ENCODE peak calls at places on chromosomes 16 and 17, in eight cellular contexts. One of them, this sample, is unnamed.

GRCh38 chr16:66580605-66581209 is 1.4 kb downstream of the CMTM2 start:
- DNase-seq in cardiac fibroblast: peak; percentile 70
- DNase-seq in tibial artery: no peak
- DNase-seq in cardiac muscle cell: peak; percentile 17
- DNase-seq in thoracic aorta: no peak
- DNase-seq in dorsolateral prefrontal cortex: no peak
- DNase-seq in BE2C: no peak
- DNase-seq in AG10803: peak; percentile 73
- DNase-seq in this sample: no peak

GRCh38 chr17:28950752-28951427 is 428 bp downstream of the PHF12 start:
- DNase-seq in cardiac fibroblast: no peak
- DNase-seq in tibial artery: no peak
- DNase-seq in cardiac muscle cell: no peak
- DNase-seq in thoracic aorta: no peak
- DNase-seq in dorsolateral prefrontal cortex: no peak
- DNase-seq in BE2C: no peak
- DNase-seq in AG10803: no peak
- DNase-seq in this sample: no peak

GRCh38 chr16:70789231-70789926 is 11.6 kb downstream of the VAC14 start:
- DNase-seq in cardiac fibroblast: peak; percentile 76
- DNase-seq in tibial artery: peak; percentile 83
- DNase-seq in cardiac muscle cell: no peak
- DNase-seq in thoracic aorta: no peak
- DNase-seq in dorsolateral prefrontal cortex: no peak
- DNase-seq in BE2C: peak; percentile 69
- DNase-seq in AG10803: peak; percentile 74
- DNase-seq in this sample: no peak

GRCh38 chr17:63433746-63434591 is 12.1 kb downstream of the CYB561 start:
- DNase-seq in cardiac fibroblast: peak; percentile 96
- DNase-seq in tibial artery: peak; percentile 90
- DNase-seq in cardiac muscle cell: no peak
- DNase-seq in thoracic aorta: peak; percentile 70
- DNase-seq in dorsolateral prefrontal cortex: peak; percentile 74
- DNase-seq in BE2C: peak; percentile 60
- DNase-seq in AG10803: peak; percentile 98
- DNase-seq in this sample: no peak

GRCh38 chr16:88569614-88569984 is 604 bp upstream of the ZC3H18 start:
- DNase-seq in cardiac fibroblast: peak; percentile 7
- DNase-seq in tibial artery: no peak
- DNase-seq in cardiac muscle cell: no peak
- DNase-seq in thoracic aorta: no peak
- DNase-seq in dorsolateral prefrontal cortex: no peak
- DNase-seq in BE2C: no peak
- DNase-seq in AG10803: no peak
- DNase-seq in this sample: no peak

GRCh38 chr17:53253956-53254597 is 568.6 kb upstream of the KIF2B start:
- DNase-seq in cardiac fibroblast: no peak
- DNase-seq in tibial artery: no peak
- DNase-seq in cardiac muscle cell: no peak
- DNase-seq in thoracic aorta: no peak
- DNase-seq in dorsolateral prefrontal cortex: no peak
- DNase-seq in BE2C: no peak
- DNase-seq in AG10803: no peak
- DNase-seq in this sample: no peak

GRCh38 chr17:77435272-77436057 is 294.7 kb downstream of the SEC14L1 start:
- DNase-seq in cardiac fibroblast: no peak
- DNase-seq in tibial artery: no peak
- DNase-seq in cardiac muscle cell: no peak
- DNase-seq in thoracic aorta: no peak
- DNase-seq in dorsolateral prefrontal cortex: no peak
- DNase-seq in BE2C: no peak
- DNase-seq in AG10803: no peak
- DNase-seq in this sample: no peak

GRCh38 chr16:48546774-48547173 is 63.2 kb downstream of the N4BP1 start:
- DNase-seq in cardiac fibroblast: no peak
- DNase-seq in tibial artery: no peak
- DNase-seq in cardiac muscle cell: no peak
- DNase-seq in thoracic aorta: no peak
- DNase-seq in dorsolateral prefrontal cortex: no peak
- DNase-seq in BE2C: no peak
- DNase-seq in AG10803: no peak
- DNase-seq in this sample: no peak

GRCh38 chr17:9557846-9558245 is 17.8 kb downstream of the STX8 start:
- DNase-seq in cardiac fibroblast: no peak
- DNase-seq in tibial artery: no peak
- DNase-seq in cardiac muscle cell: no peak
- DNase-seq in thoracic aorta: no peak
- DNase-seq in dorsolateral prefrontal cortex: no peak
- DNase-seq in BE2C: no peak
- DNase-seq in AG10803: peak; percentile 21
- DNase-seq in this sample: no peak

GRCh38 chr17:78865682-78866390 is 25.2 kb upstream of the USP36 start:
- DNase-seq in cardiac fibroblast: peak; percentile 83
- DNase-seq in tibial artery: peak; percentile 93
- DNase-seq in cardiac muscle cell: peak; percentile 83
- DNase-seq in thoracic aorta: peak; percentile 38
- DNase-seq in dorsolateral prefrontal cortex: peak; percentile 87
- DNase-seq in BE2C: peak; percentile 78
- DNase-seq in AG10803: peak; percentile 68
- DNase-seq in this sample: no peak

GRCh38 chr17:63722403-63722802 is 19.2 kb downstream of the STRADA start:
- DNase-seq in cardiac fibroblast: no peak
- DNase-seq in tibial artery: no peak
- DNase-seq in cardiac muscle cell: no peak
- DNase-seq in thoracic aorta: no peak
- DNase-seq in dorsolateral prefrontal cortex: no peak
- DNase-seq in BE2C: no peak
- DNase-seq in AG10803: no peak
- DNase-seq in this sample: no peak

GRCh38 chr16:85483424-85483823 is 129.7 kb upstream of the GSE1 start:
- DNase-seq in cardiac fibroblast: no peak
- DNase-seq in tibial artery: no peak
- DNase-seq in cardiac muscle cell: no peak
- DNase-seq in thoracic aorta: no peak
- DNase-seq in dorsolateral prefrontal cortex: no peak
- DNase-seq in BE2C: no peak
- DNase-seq in AG10803: no peak
- DNase-seq in this sample: no peak

GRCh38 chr16:80682435-80683070 is 121.8 kb downstream of the CDYL2 start:
- DNase-seq in cardiac fibroblast: peak; percentile 57
- DNase-seq in tibial artery: no peak
- DNase-seq in cardiac muscle cell: no peak
- DNase-seq in thoracic aorta: no peak
- DNase-seq in dorsolateral prefrontal cortex: peak; percentile 66
- DNase-seq in BE2C: no peak
- DNase-seq in AG10803: peak; percentile 80
- DNase-seq in this sample: no peak

GRCh38 chr17:67666710-67667109 is 51.0 kb upstream of the NOL11 start:
- DNase-seq in cardiac fibroblast: no peak
- DNase-seq in tibial artery: no peak
- DNase-seq in cardiac muscle cell: no peak
- DNase-seq in thoracic aorta: no peak
- DNase-seq in dorsolateral prefrontal cortex: no peak
- DNase-seq in BE2C: no peak
- DNase-seq in AG10803: no peak
- DNase-seq in this sample: no peak

GRCh38 chr17:72697602-72698146 is 394.8 kb downstream of the SLC39A11 start:
- DNase-seq in cardiac fibroblast: no peak
- DNase-seq in tibial artery: no peak
- DNase-seq in cardiac muscle cell: peak; percentile 10
- DNase-seq in thoracic aorta: no peak
- DNase-seq in dorsolateral prefrontal cortex: peak; percentile 56
- DNase-seq in BE2C: peak; percentile 80
- DNase-seq in AG10803: no peak
- DNase-seq in this sample: no peak

GRCh38 chr17:76775021-76775420 is 37.1 kb downstream of the MFSD11 start:
- DNase-seq in cardiac fibroblast: no peak
- DNase-seq in tibial artery: no peak
- DNase-seq in cardiac muscle cell: no peak
- DNase-seq in thoracic aorta: no peak
- DNase-seq in dorsolateral prefrontal cortex: no peak
- DNase-seq in BE2C: no peak
- DNase-seq in AG10803: no peak
- DNase-seq in this sample: no peak

GRCh38 chr16:27377666-27378485 is 24.1 kb upstream of the IL21R start:
- DNase-seq in cardiac fibroblast: no peak
- DNase-seq in tibial artery: peak; percentile 9
- DNase-seq in cardiac muscle cell: no peak
- DNase-seq in thoracic aorta: no peak
- DNase-seq in dorsolateral prefrontal cortex: no peak
- DNase-seq in BE2C: no peak
- DNase-seq in AG10803: no peak
- DNase-seq in this sample: peak; percentile 47

GRCh38 chr16:70754371-70754770 is 46.6 kb downstream of the VAC14 start:
- DNase-seq in cardiac fibroblast: no peak
- DNase-seq in tibial artery: no peak
- DNase-seq in cardiac muscle cell: no peak
- DNase-seq in thoracic aorta: no peak
- DNase-seq in dorsolateral prefrontal cortex: no peak
- DNase-seq in BE2C: no peak
- DNase-seq in AG10803: no peak
- DNase-seq in this sample: no peak

DNA sequence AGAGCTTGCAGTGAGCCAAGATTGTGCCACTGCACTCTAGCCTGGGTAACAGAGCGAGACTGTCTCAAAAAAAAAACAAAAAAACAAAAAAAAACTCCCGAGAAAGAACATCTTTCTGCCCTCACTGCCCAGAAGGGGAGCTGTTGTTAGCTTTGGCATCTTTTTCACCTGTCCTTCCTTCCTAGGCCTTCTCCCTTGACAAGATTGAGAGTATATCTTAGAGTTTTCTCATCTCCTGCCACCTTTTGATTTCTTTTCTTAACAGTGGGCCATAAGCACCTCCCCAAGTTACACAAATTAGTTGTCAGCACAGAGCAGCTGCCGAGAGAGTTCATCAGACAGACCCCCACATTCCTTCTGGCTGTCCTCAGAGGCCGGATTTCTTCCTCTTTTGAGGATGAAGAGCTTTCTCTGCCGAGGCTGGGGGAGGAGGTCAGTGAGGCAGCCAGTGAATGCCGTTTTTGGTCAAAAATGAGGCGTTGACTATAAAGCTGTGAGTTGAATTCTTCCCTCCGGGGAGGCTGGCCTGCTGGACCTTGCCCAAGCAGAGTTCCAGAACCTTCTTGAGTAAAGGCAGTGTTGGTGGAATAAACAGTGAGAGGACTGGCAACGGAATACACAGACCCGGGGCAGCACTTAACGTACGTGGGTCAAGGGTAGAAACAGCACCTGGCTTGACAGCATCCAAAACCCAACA is 127.0 kb downstream of the ABCC6 start:
- DNase-seq in cardiac fibroblast: peak; percentile 75
- DNase-seq in tibial artery: peak; percentile 92
- DNase-seq in cardiac muscle cell: no peak
- DNase-seq in thoracic aorta: peak; percentile 49
- DNase-seq in dorsolateral prefrontal cortex: no peak
- DNase-seq in BE2C: no peak
- DNase-seq in AG10803: peak; percentile 75
- DNase-seq in this sample: no peak
- TF ChIP-seq CTCF in cardiac fibroblast: peak; percentile 50
- TF ChIP-seq CTCF in tibial artery: peak; percentile 20
- TF ChIP-seq CTCF in cardiac muscle cell: peak; percentile 46
- TF ChIP-seq CTCF in thoracic aorta: peak; percentile 30
- TF ChIP-seq CTCF in dorsolateral prefrontal cortex: no peak
- TF ChIP-seq CTCF in BE2C: no peak
- TF ChIP-seq CTCF in AG10803: peak; percentile 52
- TF ChIP-seq CTCF in this sample: no peak

GRCh38 chr16:24151482-24151939 is 104.6 kb upstream of the CACNG3 start:
- DNase-seq in cardiac fibroblast: no peak
- DNase-seq in tibial artery: no peak
- DNase-seq in cardiac muscle cell: peak; percentile 17
- DNase-seq in thoracic aorta: no peak
- DNase-seq in dorsolateral prefrontal cortex: no peak
- DNase-seq in BE2C: no peak
- DNase-seq in AG10803: no peak
- DNase-seq in this sample: no peak
- TF ChIP-seq CTCF in cardiac fibroblast: no peak
- TF ChIP-seq CTCF in tibial artery: no peak
- TF ChIP-seq CTCF in cardiac muscle cell: no peak
- TF ChIP-seq CTCF in thoracic aorta: no peak
- TF ChIP-seq CTCF in dorsolateral prefrontal cortex: no peak
- TF ChIP-seq CTCF in BE2C: no peak
- TF ChIP-seq CTCF in AG10803: no peak
- TF ChIP-seq CTCF in this sample: no peak

GRCh38 chr17:2842464-2842863 is 46.2 kb downstream of the RAP1GAP2 start:
- DNase-seq in cardiac fibroblast: no peak
- DNase-seq in tibial artery: no peak
- DNase-seq in cardiac muscle cell: no peak
- DNase-seq in thoracic aorta: no peak
- DNase-seq in dorsolateral prefrontal cortex: no peak
- DNase-seq in BE2C: no peak
- DNase-seq in AG10803: no peak
- DNase-seq in this sample: no peak

GRCh38 chr17:2849327-2849670 is 53.1 kb downstream of the RAP1GAP2 start:
- DNase-seq in cardiac fibroblast: no peak
- DNase-seq in tibial artery: no peak
- DNase-seq in cardiac muscle cell: no peak
- DNase-seq in thoracic aorta: no peak
- DNase-seq in dorsolateral prefrontal cortex: no peak
- DNase-seq in BE2C: peak; percentile 72
- DNase-seq in AG10803: no peak
- DNase-seq in this sample: no peak

GRCh38 chr17:2841606-2842005 is 45.4 kb downstream of the RAP1GAP2 start:
- DNase-seq in cardiac fibroblast: no peak
- DNase-seq in tibial artery: no peak
- DNase-seq in cardiac muscle cell: no peak
- DNase-seq in thoracic aorta: no peak
- DNase-seq in dorsolateral prefrontal cortex: no peak
- DNase-seq in BE2C: no peak
- DNase-seq in AG10803: peak; percentile 4
- DNase-seq in this sample: no peak

GRCh38 chr17:2847601-2848255 is 51.5 kb downstream of the RAP1GAP2 start:
- DNase-seq in cardiac fibroblast: no peak
- DNase-seq in tibial artery: no peak
- DNase-seq in cardiac muscle cell: no peak
- DNase-seq in thoracic aorta: no peak
- DNase-seq in dorsolateral prefrontal cortex: no peak
- DNase-seq in BE2C: no peak
- DNase-seq in AG10803: no peak
- DNase-seq in this sample: no peak

GRCh38 chr17:2844386-2844785 is 48.1 kb downstream of the RAP1GAP2 start:
- DNase-seq in cardiac fibroblast: no peak
- DNase-seq in tibial artery: no peak
- DNase-seq in cardiac muscle cell: no peak
- DNase-seq in thoracic aorta: no peak
- DNase-seq in dorsolateral prefrontal cortex: no peak
- DNase-seq in BE2C: no peak
- DNase-seq in AG10803: no peak
- DNase-seq in this sample: no peak
- TF ChIP-seq CTCF in cardiac fibroblast: no peak
- TF ChIP-seq CTCF in tibial artery: no peak
- TF ChIP-seq CTCF in cardiac muscle cell: no peak
- TF ChIP-seq CTCF in thoracic aorta: no peak
- TF ChIP-seq CTCF in dorsolateral prefrontal cortex: no peak
- TF ChIP-seq CTCF in BE2C: no peak
- TF ChIP-seq CTCF in AG10803: no peak
- TF ChIP-seq CTCF in this sample: no peak

DNA sequence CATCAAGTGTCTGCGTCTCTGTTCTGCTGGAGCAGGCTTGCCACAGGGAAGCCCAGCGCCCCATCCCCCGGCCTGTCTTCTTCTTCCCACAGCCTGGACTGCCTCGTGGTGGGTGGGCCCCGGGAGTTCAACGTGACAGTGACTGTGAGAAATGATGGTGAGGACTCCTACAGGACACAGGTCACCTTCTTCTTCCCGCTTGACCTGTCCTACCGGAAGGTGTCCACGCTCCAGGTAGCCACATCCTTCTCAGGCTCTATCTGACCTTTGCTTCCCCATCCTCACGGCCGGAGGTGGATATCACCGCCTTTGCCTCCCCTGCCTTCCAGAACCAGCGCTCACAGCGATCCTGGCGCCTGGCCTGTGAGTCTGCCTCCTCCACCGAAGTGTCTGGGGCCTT is 29.8 kb upstream of the ITGAX start:
- DNase-seq in cardiac fibroblast: no peak
- DNase-seq in tibial artery: no peak
- DNase-seq in cardiac muscle cell: no peak
- DNase-seq in thoracic aorta: no peak
- DNase-seq in dorsolateral prefrontal cortex: no peak
- DNase-seq in BE2C: no peak
- DNase-seq in AG10803: no peak
- DNase-seq in this sample: no peak
- TF ChIP-seq CTCF in cardiac fibroblast: no peak
- TF ChIP-seq CTCF in tibial artery: no peak
- TF ChIP-seq CTCF in cardiac muscle cell: no peak
- TF ChIP-seq CTCF in thoracic aorta: no peak
- TF ChIP-seq CTCF in dorsolateral prefrontal cortex: no peak
- TF ChIP-seq CTCF in BE2C: no peak
- TF ChIP-seq CTCF in AG10803: no peak
- TF ChIP-seq CTCF in this sample: no peak